ENCODE peak calls at places on chromosomes 6 and 20, in four cellular contexts. One of them, this sample, is unnamed.

GRCh38 chr20:2596673-2597279 is 55.7 kb upstream of the NOP56 start:
- DNase-seq in ovary: no peak
- DNase-seq in Peyer's patch: no peak
- DNase-seq in foreskin keratinocyte: no peak
- DNase-seq in this sample: no peak

GRCh38 chr20:58389324-58389967 is 417 bp downstream of the VAPB start:
- DNase-seq in foreskin keratinocyte: no peak
- DNase-seq in Peyer's patch: no peak
- DNase-seq in ovary: no peak
- DNase-seq in this sample: no peak

GRCh38 chr6:4637691-4638433 is 138.3 kb upstream of the CDYL start:
- DNase-seq in foreskin keratinocyte: peak
- DNase-seq in Peyer's patch: no peak
- DNase-seq in ovary: no peak
- DNase-seq in this sample: no peak

GRCh38 chr6:112282217-112282616 is 27.9 kb upstream of the LAMA4 start:
- DNase-seq in Peyer's patch: no peak
- DNase-seq in foreskin keratinocyte: peak
- DNase-seq in ovary: peak
- DNase-seq in this sample: no peak

GRCh38 chr6:106574729-106575458 is 54.4 kb downstream of the RTN4IP1 start:
- DNase-seq in foreskin keratinocyte: no peak
- DNase-seq in Peyer's patch: no peak
- DNase-seq in ovary: no peak
- DNase-seq in this sample: no peak

GRCh38 chr6:37499433-37500293 is at the start of gene CCDC167:
- DNase-seq in Peyer's patch: peak
- DNase-seq in ovary: peak
- DNase-seq in foreskin keratinocyte: peak
- DNase-seq in this sample: peak

GRCh38 chr6:30007132-30007764 is 53.8 kb upstream of the POLR1H start:
- DNase-seq in Peyer's patch: no peak
- DNase-seq in ovary: peak
- DNase-seq in foreskin keratinocyte: no peak
- DNase-seq in this sample: no peak

GRCh38 chr6:63307581-63308246 is 12.1 kb downstream of the LGSN start:
- DNase-seq in ovary: no peak
- DNase-seq in Peyer's patch: no peak
- DNase-seq in foreskin keratinocyte: peak
- DNase-seq in this sample: no peak

GRCh38 chr6:53679446-53679933 is 13.9 kb upstream of the KLHL31 start:
- DNase-seq in ovary: no peak
- DNase-seq in foreskin keratinocyte: no peak
- DNase-seq in Peyer's patch: no peak
- DNase-seq in this sample: no peak

GRCh38 chr6:44073612-44074382 is 53.5 kb downstream of the MRPL14 start:
- DNase-seq in ovary: no peak
- DNase-seq in foreskin keratinocyte: no peak
- DNase-seq in Peyer's patch: no peak
- DNase-seq in this sample: no peak

GRCh38 chr20:415820-416322 is 7.8 kb downstream of the RBCK1 start:
- DNase-seq in foreskin keratinocyte: no peak
- DNase-seq in ovary: no peak
- DNase-seq in Peyer's patch: no peak
- DNase-seq in this sample: no peak

GRCh38 chr6:3843379-3844096 is 5.6 kb upstream of the FAM50B start:
- DNase-seq in Peyer's patch: no peak
- DNase-seq in foreskin keratinocyte: no peak
- DNase-seq in ovary: no peak
- DNase-seq in this sample: no peak

GRCh38 chr6:69917834-69918233 is 51.5 kb downstream of the COL19A1 start:
- DNase-seq in foreskin keratinocyte: peak
- DNase-seq in ovary: no peak
- DNase-seq in Peyer's patch: no peak
- DNase-seq in this sample: no peak

GRCh38 chr6:27092316-27092692 is 155.2 kb upstream of the PRSS16 start:
- DNase-seq in foreskin keratinocyte: no peak
- DNase-seq in Peyer's patch: no peak
- DNase-seq in ovary: no peak
- DNase-seq in this sample: no peak

GRCh38 chr6:20877008-20877937 is 343.0 kb downstream of the CDKAL1 start:
- DNase-seq in Peyer's patch: peak
- DNase-seq in foreskin keratinocyte: peak
- DNase-seq in ovary: peak
- DNase-seq in this sample: no peak

GRCh38 chr20:2756056-2756611 is 44.3 kb downstream of the CPXM1 start:
- DNase-seq in Peyer's patch: no peak
- DNase-seq in foreskin keratinocyte: no peak
- DNase-seq in ovary: peak
- DNase-seq in this sample: no peak

GRCh38 chr20:53608456-53609413 is 15.1 kb upstream of the ZNF217 start:
- DNase-seq in Peyer's patch: no peak
- DNase-seq in ovary: peak
- DNase-seq in foreskin keratinocyte: no peak
- DNase-seq in this sample: peak

GRCh38 chr6:18307006-18307405 is 42.7 kb upstream of the DEK start:
- DNase-seq in Peyer's patch: no peak
- DNase-seq in foreskin keratinocyte: peak
- DNase-seq in ovary: no peak
- DNase-seq in this sample: no peak

GRCh38 chr6:37029249-37029959 is 23.9 kb downstream of the FGD2 start:
- DNase-seq in foreskin keratinocyte: no peak
- DNase-seq in Peyer's patch: no peak
- DNase-seq in ovary: peak
- DNase-seq in this sample: no peak

GRCh38 chr20:2005359-2005758 is 11.5 kb upstream of the PDYN start:
- DNase-seq in Peyer's patch: no peak
- DNase-seq in foreskin keratinocyte: no peak
- DNase-seq in ovary: no peak
- DNase-seq in this sample: no peak

GRCh38 chr6:150891886-150892485 is 26.5 kb downstream of the MTHFD1L start:
- DNase-seq in foreskin keratinocyte: peak
- DNase-seq in Peyer's patch: peak
- DNase-seq in ovary: peak
- DNase-seq in this sample: peak

GRCh38 chr6:144007779-144008500 is at the start of gene PLAGL1:
- DNase-seq in foreskin keratinocyte: no peak
- DNase-seq in ovary: peak
- DNase-seq in Peyer's patch: peak
- DNase-seq in this sample: peak

GRCh38 chr6:165884813-165885765 is 222.0 kb upstream of the PDE10A start:
- DNase-seq in foreskin keratinocyte: no peak
- DNase-seq in Peyer's patch: peak
- DNase-seq in ovary: peak
- DNase-seq in this sample: peak

GRCh38 chr6:98590957-98591356 is 243.4 kb upstream of the POU3F2 start:
- DNase-seq in ovary: no peak
- DNase-seq in Peyer's patch: no peak
- DNase-seq in foreskin keratinocyte: no peak
- DNase-seq in this sample: no peak

GRCh38 chr6:26017567-26017966 is 55.0 kb downstream of the TRIM38 start:
- DNase-seq in Peyer's patch: no peak
- DNase-seq in ovary: peak
- DNase-seq in foreskin keratinocyte: peak
- DNase-seq in this sample: no peak

GRCh38 chr6:47188588-47189021 is 121.1 kb downstream of the TNFRSF21 start:
- DNase-seq in ovary: no peak
- DNase-seq in foreskin keratinocyte: peak
- DNase-seq in Peyer's patch: peak
- DNase-seq in this sample: no peak

GRCh38 chr6:5084192-5084786 is 852 bp upstream of the PPP1R3G start:
- DNase-seq in ovary: peak
- DNase-seq in Peyer's patch: no peak
- DNase-seq in foreskin keratinocyte: no peak
- DNase-seq in this sample: no peak

GRCh38 chr6:132650413-132650812 is 8.6 kb downstream of the TAAR1 start:
- DNase-seq in foreskin keratinocyte: peak
- DNase-seq in ovary: no peak
- DNase-seq in Peyer's patch: no peak
- DNase-seq in this sample: no peak

GRCh38 chr6:75167426-75167825 is 38.4 kb downstream of the COL12A1 start:
- DNase-seq in Peyer's patch: no peak
- DNase-seq in ovary: no peak
- DNase-seq in foreskin keratinocyte: no peak
- DNase-seq in this sample: no peak

GRCh38 chr20:46557231-46557956 is 6.9 kb upstream of the OCSTAMP start:
- DNase-seq in foreskin keratinocyte: no peak
- DNase-seq in ovary: no peak
- DNase-seq in Peyer's patch: no peak
- DNase-seq in this sample: no peak

GRCh38 chr6:150620763-150621162 is 21.1 kb downstream of the PLEKHG1 start:
- DNase-seq in Peyer's patch: no peak
- DNase-seq in ovary: no peak
- DNase-seq in foreskin keratinocyte: no peak
- DNase-seq in this sample: no peak

GRCh38 chr6:152270301-152270925 is 366.7 kb downstream of the SYNE1 start:
- DNase-seq in foreskin keratinocyte: peak
- DNase-seq in ovary: no peak
- DNase-seq in Peyer's patch: no peak
- DNase-seq in this sample: no peak

GRCh38 chr20:40471261-40471629 is 217.8 kb downstream of the MAFB start:
- DNase-seq in foreskin keratinocyte: peak
- DNase-seq in Peyer's patch: no peak
- DNase-seq in ovary: no peak
- DNase-seq in this sample: no peak

GRCh38 chr20:2333821-2334220 is 38.0 kb downstream of the TGM3 start:
- DNase-seq in foreskin keratinocyte: no peak
- DNase-seq in Peyer's patch: no peak
- DNase-seq in ovary: no peak
- DNase-seq in this sample: peak

GRCh38 chr6:168658059-168658458 is 217.1 kb downstream of the SMOC2 start:
- DNase-seq in Peyer's patch: no peak
- DNase-seq in ovary: no peak
- DNase-seq in foreskin keratinocyte: no peak
- DNase-seq in this sample: no peak

GRCh38 chr6:157401734-157402338 is 20.8 kb downstream of the ZDHHC14 start:
- DNase-seq in Peyer's patch: no peak
- DNase-seq in foreskin keratinocyte: no peak
- DNase-seq in ovary: no peak
- DNase-seq in this sample: no peak

GRCh38 chr6:166786704-166787293 is 159.7 kb upstream of the RPS6KA2 start:
- DNase-seq in ovary: no peak
- DNase-seq in foreskin keratinocyte: no peak
- DNase-seq in Peyer's patch: no peak
- DNase-seq in this sample: no peak

GRCh38 chr6:104130343-104130742 is 729.4 kb downstream of the HACE1 start:
- DNase-seq in ovary: no peak
- DNase-seq in foreskin keratinocyte: no peak
- DNase-seq in Peyer's patch: no peak
- DNase-seq in this sample: no peak

GRCh38 chr6:131641554-131641953 is 4.5 kb downstream of the ENPP3 start:
- DNase-seq in Peyer's patch: no peak
- DNase-seq in ovary: no peak
- DNase-seq in foreskin keratinocyte: no peak
- DNase-seq in this sample: no peak

GRCh38 chr20:31566658-31567379 is 38.3 kb upstream of the ID1 start:
- DNase-seq in Peyer's patch: peak
- DNase-seq in ovary: no peak
- DNase-seq in foreskin keratinocyte: no peak
- DNase-seq in this sample: no peak
- TF ChIP-seq CTCF in Peyer's patch: no peak
- TF ChIP-seq CTCF in ovary: no peak
- TF ChIP-seq CTCF in foreskin keratinocyte: peak
- TF ChIP-seq CTCF in this sample: no peak

GRCh38 chr20:25692499-25692898 is 4.2 kb downstream of the ZNF337 start:
- DNase-seq in foreskin keratinocyte: no peak
- DNase-seq in ovary: no peak
- DNase-seq in Peyer's patch: no peak
- DNase-seq in this sample: no peak

GRCh38 chr20:25695532-25696383 is 895 bp downstream of the ZNF337 start:
- DNase-seq in ovary: no peak
- DNase-seq in foreskin keratinocyte: no peak
- DNase-seq in Peyer's patch: no peak
- DNase-seq in this sample: no peak

GRCh38 chr20:25699914-25700313 is 3.3 kb upstream of the ZNF337 start:
- DNase-seq in ovary: no peak
- DNase-seq in Peyer's patch: no peak
- DNase-seq in foreskin keratinocyte: no peak
- DNase-seq in this sample: no peak

GRCh38 chr20:25697132-25697446 is 436 bp upstream of the ZNF337 start:
- DNase-seq in foreskin keratinocyte: no peak
- DNase-seq in Peyer's patch: no peak
- DNase-seq in ovary: no peak
- DNase-seq in this sample: no peak

DNA sequence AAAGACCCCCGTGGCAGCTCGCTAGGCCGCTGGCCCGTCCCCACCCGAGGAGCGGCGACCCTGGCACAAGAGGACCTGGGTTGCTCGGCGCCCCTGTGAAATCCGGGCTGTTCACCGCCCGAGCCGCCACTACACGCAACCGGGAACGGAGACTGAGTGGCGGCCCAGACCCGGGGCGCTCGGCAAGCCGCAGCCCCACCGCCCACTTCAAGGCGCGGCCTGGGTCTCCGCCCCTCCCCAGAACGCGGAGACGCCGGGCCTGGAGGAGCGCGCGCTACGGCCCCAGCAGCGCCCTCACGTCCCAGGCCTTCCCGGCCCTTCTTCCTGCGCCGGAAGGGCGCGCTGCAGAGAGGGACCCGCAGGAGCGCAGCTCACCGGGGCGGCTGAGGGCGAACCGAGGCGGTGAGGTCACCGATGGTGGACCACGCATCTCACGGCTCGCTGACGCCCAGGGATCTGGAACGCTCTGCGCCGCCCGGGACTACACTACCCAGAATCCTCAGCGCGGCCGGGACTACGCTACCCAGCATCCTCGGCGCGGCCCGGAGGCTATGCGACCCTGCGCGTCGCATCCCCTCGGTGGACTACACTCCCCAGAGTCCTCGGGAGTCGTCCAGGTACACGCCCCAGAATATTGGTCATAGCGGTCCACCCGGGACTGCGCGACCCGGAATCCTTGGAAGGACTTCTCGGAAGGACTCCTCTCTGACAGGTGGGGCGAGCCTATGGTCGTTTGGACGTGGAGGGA is at the start of gene ZNF337:
- DNase-seq in Peyer's patch: peak
- DNase-seq in ovary: peak
- DNase-seq in foreskin keratinocyte: peak
- DNase-seq in this sample: peak
- TF ChIP-seq CTCF in Peyer's patch: no peak
- TF ChIP-seq CTCF in ovary: peak
- TF ChIP-seq CTCF in foreskin keratinocyte: peak
- TF ChIP-seq CTCF in this sample: peak

GRCh38 chr20:57215426-57215825 is 51.0 kb downstream of the BMP7 start:
- DNase-seq in foreskin keratinocyte: no peak
- DNase-seq in Peyer's patch: peak
- DNase-seq in ovary: no peak
- DNase-seq in this sample: no peak
- TF ChIP-seq CTCF in foreskin keratinocyte: no peak
- TF ChIP-seq CTCF in Peyer's patch: no peak
- TF ChIP-seq CTCF in ovary: no peak
- TF ChIP-seq CTCF in this sample: no peak

GRCh38 chr6:42110683-42111082 is 31.7 kb downstream of the C6orf132 start:
- DNase-seq in foreskin keratinocyte: no peak
- DNase-seq in ovary: no peak
- DNase-seq in Peyer's patch: no peak
- DNase-seq in this sample: no peak
- TF ChIP-seq CTCF in foreskin keratinocyte: no peak
- TF ChIP-seq CTCF in ovary: no peak
- TF ChIP-seq CTCF in Peyer's patch: no peak
- TF ChIP-seq CTCF in this sample: no peak

This sample was measured in type B pancreatic cell.